ENCODE peak calls at places on chromosomes 2 and 18, in nine cellular contexts. Y is spleen, M is breast epithelium, Z is transverse colon, C is K562, J is HCT116, K is vagina, L is H1, N is sigmoid colon. I is an unnamed sample.

GRCh38 chr2:196230051-196230450 is 58.7 kb upstream of the STK17B start:
- DNase-seq in J (no peak), Y (no peak), L (no peak), Z (peak), M (no peak), C (no peak), K (no peak), N (no peak), I (peak)

GRCh38 chr2:17759805-17760204 is 5.9 kb downstream of the GEN1 start:
- DNase-seq in J (no peak), M (no peak), C (no peak), N (no peak), Z (no peak), K (no peak), L (no peak), Y (no peak), I (no peak)

GRCh38 chr2:80393996-80394395 is 89.4 kb upstream of the LRRTM1 start:
- DNase-seq in K (no peak), M (no peak), J (no peak), Z (no peak), C (no peak), N (no peak), Y (no peak), L (no peak), I (no peak)

GRCh38 chr2:95040470-95040869 is 15.0 kb downstream of the MAL start:
- DNase-seq in Y (no peak), C (no peak), N (peak), K (no peak), M (no peak), Z (no peak), J (no peak), L (no peak), I (no peak)

GRCh38 chr2:28206786-28207185 is 185.9 kb upstream of the FOSL2 start:
- DNase-seq in M (no peak), C (no peak), L (no peak), N (no peak), J (no peak), K (no peak), Y (no peak), Z (no peak), I (no peak)

GRCh38 chr18:58867281-58867961 is 2.7 kb downstream of the ZNF532 start:
- DNase-seq in J (no peak), C (no peak), Y (no peak), Z (no peak), M (peak), K (no peak), L (peak), N (peak), I (no peak)

GRCh38 chr2:33216508-33217182 is 259.8 kb upstream of the RASGRP3 start:
- DNase-seq in L (no peak), M (no peak), J (no peak), N (peak), K (no peak), C (no peak), Y (no peak), Z (peak), I (peak)

GRCh38 chr2:156765450-156765849 is 329.3 kb downstream of the GPD2 start:
- DNase-seq in N (no peak), L (no peak), C (no peak), Z (no peak), Y (no peak), M (no peak), K (no peak), J (no peak), I (no peak)

GRCh38 chr18:73487956-73488355 is 620.2 kb upstream of the NETO1 start:
- DNase-seq in M (no peak), J (no peak), C (no peak), Y (no peak), Z (no peak), N (no peak), L (no peak), K (no peak), I (no peak)

GRCh38 chr2:146927080-146927714 is 917.6 kb upstream of the ACVR2A start:
- DNase-seq in L (peak), Y (no peak), J (peak), C (no peak), Z (peak), K (no peak), M (peak), N (peak), I (peak)

GRCh38 chr18:32920796-32921787 is 148.3 kb upstream of the KLHL14 start:
- DNase-seq in Z (no peak), L (no peak), K (no peak), C (no peak), M (no peak), J (no peak), Y (no peak), N (no peak), I (no peak)

GRCh38 chr2:113203217-113203530 is 29.4 kb downstream of the PSD4 start:
- DNase-seq in Y (peak), N (no peak), L (no peak), J (no peak), Z (no peak), M (no peak), C (no peak), K (no peak), I (no peak)

GRCh38 chr2:186422226-186422625 is 63.8 kb upstream of the ZC3H15 start:
- DNase-seq in Z (no peak), K (no peak), L (no peak), C (no peak), M (peak), J (no peak), N (no peak), Y (no peak), I (no peak)

GRCh38 chr2:230537531-230537976 is 121.6 kb downstream of the SP100 start:
- DNase-seq in M (no peak), Z (no peak), C (no peak), J (no peak), K (no peak), Y (no peak), L (no peak), N (no peak), I (no peak)

GRCh38 chr2:231640646-231641111 is 48.0 kb downstream of the TEX44 start:
- DNase-seq in M (peak), C (peak), K (no peak), N (peak), L (no peak), Y (no peak), J (peak), Z (peak), I (peak)

GRCh38 chr2:56522605-56523089 is 338.9 kb downstream of the CCDC85A start:
- DNase-seq in J (no peak), K (no peak), C (no peak), L (no peak), Z (no peak), N (no peak), M (no peak), Y (no peak), I (peak)

GRCh38 chr18:9855686-9856085 is 30.1 kb upstream of the TXNDC2 start:
- DNase-seq in K (no peak), L (no peak), M (no peak), Z (no peak), N (peak), C (no peak), J (no peak), Y (no peak), I (no peak)

GRCh38 chr2:33209976-33210375 is 263.2 kb downstream of the LTBP1 start:
- DNase-seq in K (no peak), Z (no peak), C (no peak), J (no peak), M (no peak), Y (no peak), L (no peak), N (no peak), I (no peak)

GRCh38 chr2:235011929-235012631 is 60.3 kb downstream of the SH3BP4 start:
- DNase-seq in L (peak), K (no peak), Z (no peak), C (no peak), M (no peak), N (peak), Y (no peak), J (no peak), I (no peak)

GRCh38 chr2:100620481-100620880 is 57.7 kb downstream of the PDCL3 start:
- DNase-seq in J (no peak), Z (no peak), Y (peak), K (peak), N (no peak), L (no peak), C (no peak), M (no peak), I (no peak)

GRCh38 chr2:101162561-101163330 is 11.6 kb upstream of the TBC1D8 start:
- DNase-seq in Z (peak), K (no peak), C (no peak), Y (no peak), N (no peak), M (no peak), J (no peak), L (peak), I (no peak)

GRCh38 chr2:164478205-164478604 is 143.1 kb downstream of the GRB14 start:
- DNase-seq in M (no peak), J (no peak), Y (no peak), C (no peak), Z (no peak), K (no peak), L (no peak), N (no peak), I (no peak)

GRCh38 chr2:190551928-190552327 is 17.4 kb upstream of the NEMP2 start:
- DNase-seq in N (no peak), K (no peak), C (no peak), Y (no peak), Z (no peak), L (no peak), J (no peak), M (no peak), I (no peak)

GRCh38 chr2:130985831-130986649 is 107.2 kb downstream of the FAM168B start:
- DNase-seq in Y (no peak), L (no peak), Z (no peak), J (no peak), N (no peak), C (no peak), M (no peak), K (no peak), I (no peak)

GRCh38 chr2:56337342-56337741 is 153.6 kb downstream of the CCDC85A start:
- DNase-seq in J (no peak), N (no peak), C (no peak), Y (no peak), K (no peak), Z (no peak), L (no peak), M (no peak), I (peak)

GRCh38 chr2:28276076-28276618 is 116.5 kb upstream of the FOSL2 start:
- DNase-seq in N (no peak), J (peak), K (no peak), C (peak), Z (no peak), L (no peak), Y (no peak), M (no peak), I (no peak)

GRCh38 chr2:72793798-72794447 is 31.9 kb downstream of the EXOC6B start:
- DNase-seq in J (no peak), Y (no peak), K (no peak), C (no peak), L (no peak), Z (no peak), N (no peak), M (no peak), I (no peak)

GRCh38 chr18:49486617-49486958 is 446 bp downstream of the C18orf32 start:
- DNase-seq in K (no peak), L (no peak), Z (no peak), C (no peak), J (no peak), M (no peak), Y (no peak), N (no peak), I (no peak)

GRCh38 chr2:218017211-218018053 is 14.6 kb upstream of the TNS1 start:
- DNase-seq in Z (no peak), L (no peak), M (peak), C (no peak), Y (peak), N (no peak), K (no peak), J (no peak), I (no peak)

GRCh38 chr2:237601453-237602116 is 11.1 kb upstream of the RAB17 start:
- DNase-seq in N (no peak), L (no peak), J (no peak), Z (no peak), K (no peak), M (no peak), Y (no peak), C (no peak), I (no peak)
- TF ChIP-seq POLR2AphosphoS5 in N (no peak), L (no peak), J (no peak), Z (no peak), K (no peak), M (no peak), Y (no peak), C (no peak), I (no peak)

DNA sequence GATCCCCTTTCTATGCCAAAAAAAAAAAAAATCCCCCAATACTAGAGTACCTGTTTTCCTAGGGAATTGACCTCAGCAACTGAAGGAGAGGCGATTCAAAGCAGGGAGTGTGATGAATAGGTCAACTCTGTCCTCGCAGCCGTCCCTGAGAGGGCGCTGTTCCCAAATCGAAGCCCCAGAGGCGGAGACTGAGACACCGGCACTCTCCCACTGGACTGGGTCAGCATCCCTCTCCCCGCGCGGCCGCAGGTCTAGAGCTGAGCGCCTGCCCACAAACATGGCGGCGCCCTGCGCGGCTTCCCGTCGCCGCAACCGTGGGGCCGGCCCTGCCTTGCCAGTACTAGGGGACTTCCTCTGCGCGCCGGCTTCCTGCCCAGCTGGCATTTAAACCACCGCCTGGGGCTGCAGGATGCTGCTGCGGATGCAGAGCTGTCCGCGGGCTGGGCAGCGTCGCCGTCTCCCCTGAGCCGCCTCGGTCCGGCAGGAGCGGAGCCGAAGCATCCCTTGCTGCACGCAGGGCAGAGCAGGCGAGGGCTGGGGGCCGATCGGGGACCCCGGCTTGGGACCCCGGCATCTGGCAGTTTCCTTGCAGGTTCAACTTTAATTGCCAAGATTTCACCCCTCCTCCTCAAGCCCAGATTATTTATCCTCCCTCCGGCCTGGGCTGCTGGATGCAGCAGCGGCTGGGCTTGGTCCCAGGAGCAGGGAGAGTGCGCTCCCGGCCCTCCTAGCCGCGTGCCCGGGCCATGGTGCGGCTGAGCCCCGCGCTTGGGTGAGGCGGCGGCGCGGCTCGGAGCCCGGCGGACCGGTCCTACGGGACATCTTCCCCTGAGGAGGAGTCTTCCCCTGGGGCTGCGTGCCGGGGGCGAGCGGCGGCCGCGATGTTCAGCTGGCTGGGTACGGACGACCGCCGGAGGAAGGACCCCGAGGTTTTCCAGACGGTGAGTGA is at the start of gene EHD3:
- DNase-seq in C (peak), J (no peak), Z (peak), Y (peak), L (peak), M (peak), K (peak), N (peak), I (peak)
- TF ChIP-seq POLR2A in C (no peak), J (no peak), Z (peak), Y (no peak), L (peak), M (no peak), K (no peak), N (no peak), I (no peak)

DNA sequence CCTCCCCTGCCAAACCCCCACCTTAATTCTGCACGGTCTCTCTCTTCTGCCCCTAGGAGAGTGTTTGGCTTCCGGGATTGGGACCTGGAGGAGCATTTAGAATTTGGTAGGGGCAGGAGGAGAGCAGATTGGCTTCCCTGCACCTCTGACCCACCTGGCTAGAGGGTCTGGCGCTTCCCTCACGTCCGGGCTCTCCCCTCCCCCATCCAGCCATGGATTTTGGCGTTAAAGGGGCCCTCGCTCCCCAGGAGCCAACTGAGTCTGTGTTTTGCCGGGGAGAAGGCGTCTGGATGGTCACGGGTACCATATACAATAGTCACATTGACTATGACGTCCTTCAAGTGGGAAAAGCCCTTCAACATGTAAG is 6.5 kb downstream of the HOXD3 start:
- DNase-seq in L (no peak), K (no peak), Y (no peak), N (no peak), C (no peak), J (no peak), M (no peak), Z (no peak), I (no peak)
- TF ChIP-seq POLR2AphosphoS5 in L (no peak), K (no peak), Y (no peak), N (no peak), C (no peak), J (no peak), M (no peak), Z (no peak), I (no peak)

GRCh38 chr18:59897321-59897954 is 2.4 kb upstream of the PMAIP1 start:
- DNase-seq in Y (no peak), M (no peak), K (no peak), J (no peak), L (no peak), Z (no peak), C (no peak), N (no peak), I (no peak)

GRCh38 chr18:59898609-59899297 is 1.0 kb upstream of the PMAIP1 start:
- DNase-seq in C (no peak), N (no peak), Z (no peak), Y (peak), M (no peak), L (no peak), J (no peak), K (no peak), I (no peak)

GRCh38 chr18:59900222-59901128 is 679 bp downstream of the PMAIP1 start:
- DNase-seq in L (peak), Z (peak), J (no peak), N (no peak), M (peak), Y (peak), K (no peak), C (peak), I (peak)

GRCh38 chr18:59898093-59898492 is 1.7 kb upstream of the PMAIP1 start:
- DNase-seq in M (no peak), Z (no peak), C (no peak), K (no peak), J (no peak), Y (no peak), N (no peak), L (no peak), I (no peak)

DNA sequence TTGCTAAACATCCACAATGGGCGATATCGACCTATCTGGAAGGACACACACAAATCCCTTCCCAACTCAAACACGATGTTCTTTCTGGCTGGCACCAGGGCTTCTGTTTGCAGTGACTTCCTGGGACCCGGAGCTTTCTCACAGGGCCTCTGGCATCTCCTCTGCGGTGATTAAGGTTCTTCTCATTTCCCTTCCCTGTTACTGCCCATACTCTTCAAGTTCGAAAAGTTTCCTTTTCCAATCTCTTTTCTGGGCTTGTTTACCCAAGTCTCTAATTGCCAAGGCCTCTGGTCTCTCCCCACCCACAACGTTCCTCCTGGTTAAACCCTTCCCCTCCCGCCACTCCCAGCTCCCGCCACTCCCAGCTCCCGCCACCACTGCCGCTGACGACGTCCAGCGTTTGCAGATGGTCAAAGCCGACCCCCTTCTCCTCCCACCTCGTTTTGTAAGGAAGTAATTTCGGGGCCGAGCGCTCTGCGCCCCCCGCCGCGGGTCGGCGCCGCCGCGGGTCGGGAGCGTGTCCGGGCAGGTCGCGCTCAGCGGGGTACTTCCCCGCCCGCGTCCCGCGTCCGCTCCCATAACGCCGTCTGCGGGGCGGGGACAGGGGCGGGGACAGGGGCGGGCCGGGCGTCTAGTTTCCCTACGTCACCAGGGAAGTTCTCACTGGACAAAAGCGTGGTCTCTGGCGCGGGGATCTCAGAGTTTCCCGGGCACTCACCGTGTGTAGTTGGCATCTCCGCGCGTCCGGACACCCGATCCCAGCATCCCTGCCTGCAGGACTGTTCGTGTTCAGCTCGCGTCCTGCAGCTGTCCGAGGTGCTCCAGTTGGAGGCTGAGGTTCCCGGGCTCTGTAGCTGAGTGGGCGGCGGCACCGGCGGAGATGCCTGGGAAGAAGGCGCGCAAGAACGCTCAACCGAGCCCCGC is at the start of gene PMAIP1:
- DNase-seq in L (peak), N (peak), C (peak), J (peak), K (no peak), Z (peak), Y (peak), M (peak), I (peak)
- TF ChIP-seq POLR2A in L (peak), N (peak), C (peak), J (peak), K (peak), Z (peak), Y (peak), M (peak), I (peak)

GRCh38 chr2:187566712-187567111 is 12.5 kb upstream of the TFPI start:
- DNase-seq in L (no peak), Y (no peak), N (no peak), J (no peak), Z (no peak), K (no peak), M (no peak), C (no peak), I (no peak)
- TF ChIP-seq POLR2AphosphoS5 in L (no peak), Y (no peak), N (no peak), J (no peak), Z (no peak), K (no peak), M (no peak), C (no peak), I (no peak)

GRCh38 chr18:63467699-63468098 is 9.1 kb upstream of the SERPINB5 start:
- DNase-seq in Y (no peak), K (no peak), C (no peak), Z (no peak), M (no peak), L (no peak), N (no peak), J (no peak), I (no peak)
- TF ChIP-seq POLR2A in Y (no peak), K (no peak), C (no peak), Z (no peak), M (no peak), L (no peak), N (no peak), J (no peak), I (no peak)

DNA sequence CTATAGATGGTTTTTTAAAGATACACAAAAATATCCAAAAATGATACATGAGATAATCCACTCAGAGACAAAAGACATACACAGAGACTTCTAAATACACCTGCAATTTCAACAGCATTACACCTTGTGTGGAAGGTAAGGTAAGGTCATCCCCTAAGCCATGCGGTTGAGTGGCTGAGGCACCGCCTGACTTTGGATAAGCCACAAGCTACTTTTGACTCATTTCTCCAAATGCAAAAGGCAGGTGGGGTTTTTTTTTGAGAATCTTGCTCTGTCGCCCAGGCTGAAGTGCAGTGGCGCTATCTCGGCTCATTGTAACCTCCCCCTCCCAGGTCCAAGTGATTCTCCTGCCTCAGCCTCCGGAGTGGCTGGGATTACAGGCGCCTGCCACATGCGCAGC is 13.1 kb downstream of the AP1S3 start:
- DNase-seq in L (no peak), K (no peak), M (no peak), Y (no peak), C (no peak), J (no peak), N (no peak), Z (no peak), I (no peak)
- TF ChIP-seq POLR2AphosphoS5 in L (no peak), K (no peak), M (no peak), Y (no peak), C (no peak), J (no peak), N (no peak), Z (no peak), I (no peak)

I was measured in stomach.